ENCODE peak calls at places on chromosomes 3 and 15, in ten cellular contexts. One of them, this sample, is unnamed.

GRCh38 chr3:177602601-177603136 is 405.4 kb upstream of the TBL1XR1 start:
- DNase-seq in SHP77 treated with DMSO at 0.1 percent for 48 hours: no peak
- DNase-seq in RPMI7951: no peak
- DNase-seq in left ventricle myocardium inferior: no peak
- DNase-seq in T1000: no peak
- DNase-seq in activated CD4-positive, alpha-beta T cell treated with anti-CD3 and anti-CD28 coated beads, Interleukin-2, amount 50 U/mL, for 1 hour: no peak
- DNase-seq in T-helper 17 cell: no peak
- DNase-seq in activated naive CD4-positive, alpha-beta T cell treated with anti-CD3 and anti-CD28 coated beads, Interleukin-2, amount 10 ng/mL, durations not matched to agents 7 days and 5 days: no peak
- DNase-seq in WTC11: no peak
- DNase-seq in A549: no peak
- DNase-seq in this sample: no peak

GRCh38 chr3:139236336-139236735 is 107.5 kb upstream of the MRPS22 start:
- DNase-seq in SHP77 treated with DMSO at 0.1 percent for 48 hours: no peak
- DNase-seq in RPMI7951: no peak
- DNase-seq in left ventricle myocardium inferior: no peak
- DNase-seq in T1000: no peak
- DNase-seq in activated CD4-positive, alpha-beta T cell treated with anti-CD3 and anti-CD28 coated beads, Interleukin-2, amount 50 U/mL, for 1 hour: no peak
- DNase-seq in T-helper 17 cell: no peak
- DNase-seq in activated naive CD4-positive, alpha-beta T cell treated with anti-CD3 and anti-CD28 coated beads, Interleukin-2, amount 10 ng/mL, durations not matched to agents 7 days and 5 days: no peak
- DNase-seq in WTC11: no peak
- DNase-seq in A549: no peak
- DNase-seq in this sample: no peak

GRCh38 chr15:90716317-90716975 is 700 bp upstream of the BLM start:
- DNase-seq in SHP77 treated with DMSO at 0.1 percent for 48 hours: no peak
- DNase-seq in RPMI7951: peak; percentile 7
- DNase-seq in left ventricle myocardium inferior: no peak
- DNase-seq in T1000: no peak
- DNase-seq in activated CD4-positive, alpha-beta T cell treated with anti-CD3 and anti-CD28 coated beads, Interleukin-2, amount 50 U/mL, for 1 hour: no peak
- DNase-seq in T-helper 17 cell: no peak
- DNase-seq in activated naive CD4-positive, alpha-beta T cell treated with anti-CD3 and anti-CD28 coated beads, Interleukin-2, amount 10 ng/mL, durations not matched to agents 7 days and 5 days: no peak
- DNase-seq in WTC11: no peak
- DNase-seq in A549: no peak
- DNase-seq in this sample: no peak

GRCh38 chr15:71780349-71780976 is 29.9 kb upstream of the NR2E3 start:
- DNase-seq in SHP77 treated with DMSO at 0.1 percent for 48 hours: peak; percentile 24
- DNase-seq in RPMI7951: peak; percentile 59
- DNase-seq in left ventricle myocardium inferior: no peak
- DNase-seq in T1000: peak; percentile 9
- DNase-seq in activated CD4-positive, alpha-beta T cell treated with anti-CD3 and anti-CD28 coated beads, Interleukin-2, amount 50 U/mL, for 1 hour: peak; percentile 9
- DNase-seq in T-helper 17 cell: no peak
- DNase-seq in activated naive CD4-positive, alpha-beta T cell treated with anti-CD3 and anti-CD28 coated beads, Interleukin-2, amount 10 ng/mL, durations not matched to agents 7 days and 5 days: peak; percentile 37
- DNase-seq in WTC11: peak; percentile 81
- DNase-seq in A549: peak; percentile 84
- DNase-seq in this sample: no peak

GRCh38 chr3:43691120-43692002 is 623 bp downstream of the ABHD5 start:
- DNase-seq in SHP77 treated with DMSO at 0.1 percent for 48 hours: no peak
- DNase-seq in RPMI7951: peak; percentile 53
- DNase-seq in left ventricle myocardium inferior: peak; percentile 70
- DNase-seq in T1000: no peak
- DNase-seq in activated CD4-positive, alpha-beta T cell treated with anti-CD3 and anti-CD28 coated beads, Interleukin-2, amount 50 U/mL, for 1 hour: peak; percentile 15
- DNase-seq in T-helper 17 cell: peak; percentile 12
- DNase-seq in activated naive CD4-positive, alpha-beta T cell treated with anti-CD3 and anti-CD28 coated beads, Interleukin-2, amount 10 ng/mL, durations not matched to agents 7 days and 5 days: peak; percentile 63
- DNase-seq in WTC11: peak; percentile 81
- DNase-seq in A549: peak; percentile 33
- DNase-seq in this sample: peak; percentile 87

GRCh38 chr3:56987238-56987932 is 73.1 kb upstream of the SPATA12 start:
- DNase-seq in SHP77 treated with DMSO at 0.1 percent for 48 hours: no peak
- DNase-seq in RPMI7951: no peak
- DNase-seq in left ventricle myocardium inferior: no peak
- DNase-seq in T1000: no peak
- DNase-seq in activated CD4-positive, alpha-beta T cell treated with anti-CD3 and anti-CD28 coated beads, Interleukin-2, amount 50 U/mL, for 1 hour: no peak
- DNase-seq in T-helper 17 cell: no peak
- DNase-seq in activated naive CD4-positive, alpha-beta T cell treated with anti-CD3 and anti-CD28 coated beads, Interleukin-2, amount 10 ng/mL, durations not matched to agents 7 days and 5 days: peak; percentile 29
- DNase-seq in WTC11: peak; percentile 39
- DNase-seq in A549: no peak
- DNase-seq in this sample: no peak

GRCh38 chr3:130014526-130014925 is 40.0 kb downstream of the TRH start:
- DNase-seq in SHP77 treated with DMSO at 0.1 percent for 48 hours: no peak
- DNase-seq in RPMI7951: no peak
- DNase-seq in left ventricle myocardium inferior: no peak
- DNase-seq in T1000: no peak
- DNase-seq in activated CD4-positive, alpha-beta T cell treated with anti-CD3 and anti-CD28 coated beads, Interleukin-2, amount 50 U/mL, for 1 hour: no peak
- DNase-seq in T-helper 17 cell: no peak
- DNase-seq in activated naive CD4-positive, alpha-beta T cell treated with anti-CD3 and anti-CD28 coated beads, Interleukin-2, amount 10 ng/mL, durations not matched to agents 7 days and 5 days: no peak
- DNase-seq in WTC11: no peak
- DNase-seq in A549: no peak
- DNase-seq in this sample: no peak

GRCh38 chr15:70523192-70523591 is 240.2 kb downstream of the UACA start:
- DNase-seq in SHP77 treated with DMSO at 0.1 percent for 48 hours: no peak
- DNase-seq in RPMI7951: no peak
- DNase-seq in left ventricle myocardium inferior: no peak
- DNase-seq in T1000: no peak
- DNase-seq in activated CD4-positive, alpha-beta T cell treated with anti-CD3 and anti-CD28 coated beads, Interleukin-2, amount 50 U/mL, for 1 hour: no peak
- DNase-seq in T-helper 17 cell: no peak
- DNase-seq in activated naive CD4-positive, alpha-beta T cell treated with anti-CD3 and anti-CD28 coated beads, Interleukin-2, amount 10 ng/mL, durations not matched to agents 7 days and 5 days: no peak
- DNase-seq in WTC11: no peak
- DNase-seq in A549: no peak
- DNase-seq in this sample: no peak

GRCh38 chr3:193788189-193788946 is 195.4 kb downstream of the OPA1 start:
- DNase-seq in SHP77 treated with DMSO at 0.1 percent for 48 hours: no peak
- DNase-seq in RPMI7951: peak; percentile 62
- DNase-seq in left ventricle myocardium inferior: peak; percentile 56
- DNase-seq in T1000: no peak
- DNase-seq in activated CD4-positive, alpha-beta T cell treated with anti-CD3 and anti-CD28 coated beads, Interleukin-2, amount 50 U/mL, for 1 hour: no peak
- DNase-seq in T-helper 17 cell: no peak
- DNase-seq in activated naive CD4-positive, alpha-beta T cell treated with anti-CD3 and anti-CD28 coated beads, Interleukin-2, amount 10 ng/mL, durations not matched to agents 7 days and 5 days: peak; percentile 35
- DNase-seq in WTC11: peak; percentile 73
- DNase-seq in A549: peak; percentile 74
- DNase-seq in this sample: peak; percentile 70

GRCh38 chr15:93298901-93299300 is 209.9 kb upstream of the RGMA start:
- DNase-seq in SHP77 treated with DMSO at 0.1 percent for 48 hours: no peak
- DNase-seq in RPMI7951: no peak
- DNase-seq in left ventricle myocardium inferior: no peak
- DNase-seq in T1000: no peak
- DNase-seq in activated CD4-positive, alpha-beta T cell treated with anti-CD3 and anti-CD28 coated beads, Interleukin-2, amount 50 U/mL, for 1 hour: no peak
- DNase-seq in T-helper 17 cell: no peak
- DNase-seq in activated naive CD4-positive, alpha-beta T cell treated with anti-CD3 and anti-CD28 coated beads, Interleukin-2, amount 10 ng/mL, durations not matched to agents 7 days and 5 days: no peak
- DNase-seq in WTC11: no peak
- DNase-seq in A549: no peak
- DNase-seq in this sample: no peak

GRCh38 chr3:102057781-102058421 is 208.6 kb downstream of the NFKBIZ start:
- DNase-seq in SHP77 treated with DMSO at 0.1 percent for 48 hours: no peak
- DNase-seq in RPMI7951: no peak
- DNase-seq in left ventricle myocardium inferior: no peak
- DNase-seq in T1000: no peak
- DNase-seq in activated CD4-positive, alpha-beta T cell treated with anti-CD3 and anti-CD28 coated beads, Interleukin-2, amount 50 U/mL, for 1 hour: no peak
- DNase-seq in T-helper 17 cell: no peak
- DNase-seq in activated naive CD4-positive, alpha-beta T cell treated with anti-CD3 and anti-CD28 coated beads, Interleukin-2, amount 10 ng/mL, durations not matched to agents 7 days and 5 days: peak; percentile 53
- DNase-seq in WTC11: no peak
- DNase-seq in A549: no peak
- DNase-seq in this sample: no peak

GRCh38 chr3:129106320-129106719 is 15.3 kb downstream of the RAB43 start:
- DNase-seq in SHP77 treated with DMSO at 0.1 percent for 48 hours: peak; percentile 43
- DNase-seq in RPMI7951: no peak
- DNase-seq in left ventricle myocardium inferior: no peak
- DNase-seq in T1000: no peak
- DNase-seq in activated CD4-positive, alpha-beta T cell treated with anti-CD3 and anti-CD28 coated beads, Interleukin-2, amount 50 U/mL, for 1 hour: no peak
- DNase-seq in T-helper 17 cell: no peak
- DNase-seq in activated naive CD4-positive, alpha-beta T cell treated with anti-CD3 and anti-CD28 coated beads, Interleukin-2, amount 10 ng/mL, durations not matched to agents 7 days and 5 days: no peak
- DNase-seq in WTC11: peak; percentile 25
- DNase-seq in A549: no peak
- DNase-seq in this sample: no peak

GRCh38 chr15:63244976-63245645 is 32.3 kb upstream of the APH1B start:
- DNase-seq in SHP77 treated with DMSO at 0.1 percent for 48 hours: no peak
- DNase-seq in RPMI7951: no peak
- DNase-seq in left ventricle myocardium inferior: no peak
- DNase-seq in T1000: no peak
- DNase-seq in activated CD4-positive, alpha-beta T cell treated with anti-CD3 and anti-CD28 coated beads, Interleukin-2, amount 50 U/mL, for 1 hour: peak; percentile 9
- DNase-seq in T-helper 17 cell: no peak
- DNase-seq in activated naive CD4-positive, alpha-beta T cell treated with anti-CD3 and anti-CD28 coated beads, Interleukin-2, amount 10 ng/mL, durations not matched to agents 7 days and 5 days: peak; percentile 26
- DNase-seq in WTC11: no peak
- DNase-seq in A549: no peak
- DNase-seq in this sample: no peak

GRCh38 chr15:71746719-71747118 is 63.6 kb upstream of the NR2E3 start:
- DNase-seq in SHP77 treated with DMSO at 0.1 percent for 48 hours: no peak
- DNase-seq in RPMI7951: no peak
- DNase-seq in left ventricle myocardium inferior: no peak
- DNase-seq in T1000: no peak
- DNase-seq in activated CD4-positive, alpha-beta T cell treated with anti-CD3 and anti-CD28 coated beads, Interleukin-2, amount 50 U/mL, for 1 hour: no peak
- DNase-seq in T-helper 17 cell: no peak
- DNase-seq in activated naive CD4-positive, alpha-beta T cell treated with anti-CD3 and anti-CD28 coated beads, Interleukin-2, amount 10 ng/mL, durations not matched to agents 7 days and 5 days: no peak
- DNase-seq in WTC11: no peak
- DNase-seq in A549: no peak
- DNase-seq in this sample: no peak

GRCh38 chr3:16063603-16064002 is 110.9 kb upstream of the GALNT15 start:
- DNase-seq in SHP77 treated with DMSO at 0.1 percent for 48 hours: no peak
- DNase-seq in RPMI7951: peak; percentile 43
- DNase-seq in left ventricle myocardium inferior: no peak
- DNase-seq in T1000: no peak
- DNase-seq in activated CD4-positive, alpha-beta T cell treated with anti-CD3 and anti-CD28 coated beads, Interleukin-2, amount 50 U/mL, for 1 hour: no peak
- DNase-seq in T-helper 17 cell: no peak
- DNase-seq in activated naive CD4-positive, alpha-beta T cell treated with anti-CD3 and anti-CD28 coated beads, Interleukin-2, amount 10 ng/mL, durations not matched to agents 7 days and 5 days: no peak
- DNase-seq in WTC11: no peak
- DNase-seq in A549: no peak
- DNase-seq in this sample: no peak

GRCh38 chr15:68431792-68432401 is at the start of gene ITGA11:
- DNase-seq in SHP77 treated with DMSO at 0.1 percent for 48 hours: no peak
- DNase-seq in RPMI7951: peak; percentile 87
- DNase-seq in left ventricle myocardium inferior: peak; percentile 83
- DNase-seq in T1000: peak; percentile 17
- DNase-seq in activated CD4-positive, alpha-beta T cell treated with anti-CD3 and anti-CD28 coated beads, Interleukin-2, amount 50 U/mL, for 1 hour: no peak
- DNase-seq in T-helper 17 cell: no peak
- DNase-seq in activated naive CD4-positive, alpha-beta T cell treated with anti-CD3 and anti-CD28 coated beads, Interleukin-2, amount 10 ng/mL, durations not matched to agents 7 days and 5 days: no peak
- DNase-seq in WTC11: peak; percentile 79
- DNase-seq in A549: peak; percentile 66
- DNase-seq in this sample: peak; percentile 87

GRCh38 chr15:78691167-78691872 is 50.3 kb upstream of the CHRNB4 start:
- DNase-seq in SHP77 treated with DMSO at 0.1 percent for 48 hours: no peak
- DNase-seq in RPMI7951: no peak
- DNase-seq in left ventricle myocardium inferior: no peak
- DNase-seq in T1000: no peak
- DNase-seq in activated CD4-positive, alpha-beta T cell treated with anti-CD3 and anti-CD28 coated beads, Interleukin-2, amount 50 U/mL, for 1 hour: no peak
- DNase-seq in T-helper 17 cell: no peak
- DNase-seq in activated naive CD4-positive, alpha-beta T cell treated with anti-CD3 and anti-CD28 coated beads, Interleukin-2, amount 10 ng/mL, durations not matched to agents 7 days and 5 days: no peak
- DNase-seq in WTC11: no peak
- DNase-seq in A549: no peak
- DNase-seq in this sample: no peak

GRCh38 chr3:105851176-105851575 is 17.6 kb downstream of the CBLB start:
- DNase-seq in SHP77 treated with DMSO at 0.1 percent for 48 hours: no peak
- DNase-seq in RPMI7951: no peak
- DNase-seq in left ventricle myocardium inferior: no peak
- DNase-seq in T1000: no peak
- DNase-seq in activated CD4-positive, alpha-beta T cell treated with anti-CD3 and anti-CD28 coated beads, Interleukin-2, amount 50 U/mL, for 1 hour: no peak
- DNase-seq in T-helper 17 cell: no peak
- DNase-seq in activated naive CD4-positive, alpha-beta T cell treated with anti-CD3 and anti-CD28 coated beads, Interleukin-2, amount 10 ng/mL, durations not matched to agents 7 days and 5 days: no peak
- DNase-seq in WTC11: no peak
- DNase-seq in A549: no peak
- DNase-seq in this sample: no peak